ENCODE peak calls at places on chromosome 14, in nine cellular contexts. C is NCI-H2171; G is neural crest cell; S is MM.1S; K is D721Med; W is fibroblast of the aortic adventitia; O is Daoy; H is stimulated activated naive CD4-positive, alpha-beta T cell treated with Interleukin-2 at 50 U/mL for 16 hours; J is GOT3. R is an unnamed sample.

GRCh38 chr14:53430870-53431269 is 277.7 kb upstream of the DDHD1 start:
- DNase-seq in C (no peak), G (no peak), S (no peak), K (no peak), W (peak; percentile 35), O (no peak), H (no peak), J (no peak), R (no peak)

GRCh38 chr14:75982724-75983358 is 1.0 kb upstream of the TGFB3 start:
- DNase-seq in C (peak; percentile 82), G (no peak), S (peak; percentile 33), K (no peak), W (peak; percentile 73), O (peak; percentile 65), H (peak; percentile 44), J (no peak), R (no peak)

GRCh38 chr14:53539489-53540126 is 386.5 kb upstream of the DDHD1 start:
- DNase-seq in C (no peak), G (peak; percentile 78), S (peak; percentile 44), K (no peak), W (peak; percentile 87), O (peak; percentile 79), H (peak; percentile 25), J (no peak), R (peak; percentile 90)

GRCh38 chr14:34489324-34489723 is 27.3 kb upstream of the SPTSSA start:
- DNase-seq in C (no peak), G (no peak), S (no peak), K (no peak), W (peak; percentile 28), O (no peak), H (no peak), J (no peak), R (no peak)

GRCh38 chr14:64721391-64721791 is 17.2 kb downstream of the PLEKHG3 start:
- DNase-seq in C (peak; percentile 22), G (no peak), S (no peak), K (no peak), W (peak; percentile 90), O (peak; percentile 91), H (no peak), J (no peak), R (no peak)

GRCh38 chr14:29668201-29668600 is 259.4 kb downstream of the PRKD1 start:
- DNase-seq in C (no peak), G (no peak), S (no peak), K (no peak), W (peak; percentile 37), O (no peak), H (no peak), J (no peak), R (no peak)

GRCh38 chr14:94389731-94390371 is 1.4 kb upstream of the SERPINA1 start:
- DNase-seq in C (no peak), G (no peak), S (no peak), K (no peak), W (no peak), O (no peak), H (no peak), J (no peak), R (no peak)

GRCh38 chr14:104722938-104723650 is 935 bp upstream of the ADSS1 start:
- DNase-seq in C (no peak), G (no peak), S (no peak), K (no peak), W (no peak), O (no peak), H (no peak), J (no peak), R (peak; percentile 39)

GRCh38 chr14:39581474-39581873 is 149.2 kb upstream of the FBXO33 start:
- DNase-seq in C (no peak), G (no peak), S (no peak), K (no peak), W (no peak), O (no peak), H (no peak), J (no peak), R (no peak)

GRCh38 chr14:100398044-100398443 is 74.9 kb downstream of the SLC25A47 start:
- DNase-seq in C (peak; percentile 24), G (no peak), S (no peak), K (no peak), W (no peak), O (no peak), H (no peak), J (no peak), R (no peak)

GRCh38 chr14:65287264-65288131 is 125.0 kb upstream of the FUT8 start:
- DNase-seq in C (no peak), G (no peak), S (no peak), K (no peak), W (no peak), O (no peak), H (peak; percentile 50), J (no peak), R (no peak)

GRCh38 chr14:75427482-75428229 is at the start of gene JDP2:
- DNase-seq in C (peak; percentile 59), G (peak; percentile 33), S (peak; percentile 11), K (peak; percentile 47), W (peak; percentile 85), O (peak; percentile 69), H (peak; percentile 14), J (no peak), R (peak; percentile 82)